ENCODE peak calls at places on chromosomes 2 and 18, in nine cellular contexts. N, T, Y, K, B, P, E, O and C are unnamed samples.
A peak's percentile ranks its signal among the peaks of the same experiment; 100 is the strongest.

GRCh38 chr2:232652505-232652851 is 19.1 kb downstream of the EFHD1 start:
- DNase-seq in N (no peak), T (no peak), Y (no peak), K (peak; percentile 12), B (no peak), P (no peak), E (no peak), O (no peak), C (no peak)

GRCh38 chr2:197804049-197804757 is at the start of gene PLCL1:
- DNase-seq in N (peak; percentile 88), T (peak; percentile 92), Y (peak; percentile 77), K (peak; percentile 89), B (peak; percentile 91), P (peak; percentile 73), E (peak; percentile 94), O (peak; percentile 95), C (peak; percentile 89)

GRCh38 chr18:42706029-42706608 is 409.4 kb downstream of the RIT2 start:
- DNase-seq in N (no peak), T (no peak), Y (no peak), K (peak; percentile 32), B (no peak), P (no peak), E (no peak), O (no peak), C (no peak)

GRCh38 chr2:85578243-85579180 is 1.1 kb downstream of the VAMP8 start:
- DNase-seq in N (peak; percentile 17), T (no peak), Y (no peak), K (no peak), B (no peak), P (no peak), E (no peak), O (peak; percentile 56), C (no peak)

GRCh38 chr2:215277942-215278341 is 33.9 kb upstream of the ATIC start:
- DNase-seq in N (no peak), T (no peak), Y (no peak), K (no peak), B (no peak), P (no peak), E (no peak), O (no peak), C (no peak)

GRCh38 chr18:58148954-58149471 is 105.0 kb downstream of the NEDD4L start:
- DNase-seq in N (no peak), T (no peak), Y (no peak), K (no peak), B (no peak), P (no peak), E (no peak), O (no peak), C (no peak)

GRCh38 chr2:190378883-190379237 is 29.3 kb upstream of the MFSD6 start:
- DNase-seq in N (no peak), T (no peak), Y (no peak), K (no peak), B (no peak), P (no peak), E (no peak), O (no peak), C (no peak)

GRCh38 chr2:66665124-66665984 is 230.4 kb downstream of the MEIS1 start:
- DNase-seq in N (no peak), T (no peak), Y (no peak), K (no peak), B (no peak), P (no peak), E (no peak), O (no peak), C (no peak)

GRCh38 chr2:132751838-132752237 is 81.8 kb upstream of the LYPD1 start:
- DNase-seq in N (no peak), T (no peak), Y (no peak), K (no peak), B (no peak), P (no peak), E (no peak), O (no peak), C (no peak)

GRCh38 chr18:53489266-53489665 is 735.2 kb downstream of the MBD2 start:
- DNase-seq in N (no peak), T (no peak), Y (no peak), K (no peak), B (no peak), P (no peak), E (no peak), O (no peak), C (no peak)

GRCh38 chr2:86697539-86697938 is 22.6 kb upstream of the RMND5A start:
- DNase-seq in N (no peak), T (no peak), Y (no peak), K (no peak), B (no peak), P (no peak), E (no peak), O (no peak), C (no peak)